ENCODE peak calls at places on chromosomes 5 and 9, in six cellular contexts. E, B, T, X, C and J are unnamed samples.

GRCh38 chr5:134997015-134997414 is 29.3 kb downstream of the CATSPER3 start:
- DNase-seq in E (no peak), B (no peak), T (no peak), X (no peak), C (no peak), J (no peak)

GRCh38 chr5:7634837-7635236 is 216.1 kb downstream of the CFAP90 start:
- DNase-seq in E (no peak), B (no peak), T (no peak), X (no peak), C (no peak), J (no peak)

GRCh38 chr5:13955896-13956295 is 11.4 kb upstream of the DNAH5 start:
- DNase-seq in E (peak; percentile 48), B (no peak), T (no peak), X (no peak), C (no peak), J (no peak)

GRCh38 chr9:6024035-6024554 is 8.7 kb upstream of the RANBP6 start:
- DNase-seq in E (peak; percentile 14), B (no peak), T (no peak), X (peak; percentile 2), C (no peak), J (no peak)

GRCh38 chr5:150945947-150946346 is 41.2 kb upstream of the ZNF300 start:
- DNase-seq in E (no peak), B (no peak), T (no peak), X (no peak), C (no peak), J (no peak)

GRCh38 chr9:88372103-88372694 is 16.0 kb upstream of the SPIN1 start:
- DNase-seq in E (no peak), B (no peak), T (no peak), X (no peak), C (no peak), J (no peak)

GRCh38 chr5:119355244-119355635 is 579 bp upstream of the TNFAIP8 start:
- DNase-seq in E (no peak), B (no peak), T (no peak), X (no peak), C (no peak), J (no peak)

GRCh38 chr5:102681403-102681983 is 73.6 kb upstream of the PAM start:
- DNase-seq in E (peak; percentile 84), B (peak; percentile 29), T (peak; percentile 73), X (peak; percentile 32), C (peak; percentile 36), J (peak; percentile 20)

GRCh38 chr5:32068561-32068960 is 105.6 kb downstream of the GOLPH3 start:
- DNase-seq in E (no peak), B (no peak), T (no peak), X (no peak), C (no peak), J (no peak)

GRCh38 chr5:175867587-175868347 is 3.6 kb upstream of the CPLX2 start:
- DNase-seq in E (peak; percentile 26), B (no peak), T (no peak), X (no peak), C (no peak), J (no peak)

GRCh38 chr5:133749331-133749985 is 137.1 kb upstream of the FSTL4 start:
- DNase-seq in E (no peak), B (no peak), T (no peak), X (no peak), C (no peak), J (no peak)

GRCh38 chr9:111957856-111958631 is 61.4 kb downstream of the UGCG start:
- DNase-seq in E (peak; percentile 97), B (no peak), T (no peak), X (no peak), C (peak; percentile 14), J (no peak)

GRCh38 chr9:16247188-16247875 is 623.1 kb downstream of the BNC2 start:
- DNase-seq in E (peak; percentile 91), B (no peak), T (peak; percentile 66), X (no peak), C (peak; percentile 29), J (no peak)

GRCh38 chr5:169641253-169641652 is 4.2 kb downstream of the DOCK2 start:
- DNase-seq in E (peak; percentile 68), B (no peak), T (no peak), X (no peak), C (no peak), J (no peak)
- H3K4me1 ChIP-seq in E (no peaks in the 10 kb centered on the region), B (no peaks in the 10 kb centered on the region), T (peaks cover 7% of the 10 kb centered on the region), X (peaks cover 12% of the 10 kb centered on the region), C (no peaks in the 10 kb centered on the region), J (no peaks in the 10 kb centered on the region)

GRCh38 chr9:100091650-100092049 is 7.2 kb downstream of the ERP44 start:
- DNase-seq in E (no peak), B (no peak), T (no peak), X (no peak), C (no peak), J (no peak)
- H3K4me1 ChIP-seq in E (peaks cover 22% of the 10 kb centered on the region), B (no peaks in the 10 kb centered on the region), T (no peaks in the 10 kb centered on the region), X (peaks cover 13% of the 10 kb centered on the region), C (peaks cover 13% of the 10 kb centered on the region), J (no peaks in the 10 kb centered on the region)

DNA sequence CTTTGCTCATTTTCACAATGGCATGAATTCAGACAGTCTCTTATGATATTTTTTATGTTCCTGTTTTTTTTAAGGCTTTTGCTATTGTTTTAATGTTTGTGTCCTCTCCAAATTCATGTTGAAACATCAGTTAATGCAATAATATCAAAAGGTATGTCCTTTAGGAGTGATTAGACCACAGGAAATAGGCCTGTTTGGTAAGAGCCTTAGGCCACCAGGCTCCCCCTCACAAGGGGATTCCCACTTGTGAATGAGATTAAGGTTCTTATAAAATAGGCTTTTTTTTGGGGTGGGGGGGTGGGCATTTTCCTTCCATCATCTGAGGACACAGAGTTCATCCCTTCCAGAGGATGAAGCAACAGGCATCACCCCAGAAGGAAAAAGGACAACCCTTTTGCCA is 2074.2 kb upstream of the C9orf72 start:
- DNase-seq in E (no peak), B (no peak), T (no peak), X (no peak), C (no peak), J (no peak)
- H3K4me1 ChIP-seq in E (no peaks in the 10 kb centered on the region), B (no peaks in the 10 kb centered on the region), T (no peaks in the 10 kb centered on the region), X (no peaks in the 10 kb centered on the region), C (no peaks in the 10 kb centered on the region), J (no peaks in the 10 kb centered on the region)

GRCh38 chr5:142876817-142877216 is 106.6 kb downstream of the ARHGAP26 start:
- DNase-seq in E (no peak), B (no peak), T (no peak), X (no peak), C (no peak), J (no peak)

GRCh38 chr5:142881076-142881466 is 110.9 kb downstream of the ARHGAP26 start:
- DNase-seq in E (peak; percentile 91), B (no peak), T (no peak), X (no peak), C (no peak), J (no peak)

GRCh38 chr5:142878638-142879037 is 108.5 kb downstream of the ARHGAP26 start:
- DNase-seq in E (no peak), B (no peak), T (no peak), X (no peak), C (no peak), J (no peak)

GRCh38 chr5:142874537-142874936 is 104.4 kb downstream of the ARHGAP26 start:
- DNase-seq in E (no peak), B (peak; percentile 57), T (peak; percentile 98), X (no peak), C (peak; percentile 76), J (peak; percentile 88)

GRCh38 chr5:142878111-142878510 is 107.9 kb downstream of the ARHGAP26 start:
- DNase-seq in E (no peak), B (no peak), T (no peak), X (no peak), C (no peak), J (no peak)
- H3K4me1 ChIP-seq in E (peaks cover 22% of the 10 kb centered on the region), B (no peaks in the 10 kb centered on the region), T (peaks cover 46% of the 10 kb centered on the region), X (no peaks in the 10 kb centered on the region), C (peaks cover 19% of the 10 kb centered on the region), J (peaks cover 7% of the 10 kb centered on the region)